ENCODE peak calls at places on chromosomes 4 and X, in five cellular contexts. G is omental fat pad; H is memory B cell; N is fibroblast of gingiva; U is stimulated activated CD4-positive, alpha-beta T cell treated with anti-CD3 and anti-CD28 coated beads, Interleukin-2, amount 100 ng/mL, for 24 hours. P is an unnamed sample.

GRCh38 chr4:56907009-56907408 is 691 bp upstream of the REST start:
- DNase-seq in U (peak), N (no peak), G (no peak), H (no peak), P (no peak)

GRCh38 chr4:158996669-158997074 is 106.2 kb upstream of the RAPGEF2 start:
- DNase-seq in N (peak), U (no peak), H (no peak), G (no peak), P (no peak)

GRCh38 chrX:31186693-31187338 is 115.0 kb upstream of the FTHL17 start:
- DNase-seq in N (peak), G (no peak), H (no peak), U (no peak), P (no peak)

GRCh38 chrX:142054094-142054493 is 150.4 kb downstream of the MAGEC1 start:
- DNase-seq in U (no peak), N (no peak), H (no peak), G (no peak), P (no peak)

GRCh38 chrX:36443007-36443406 is 523.5 kb downstream of the CFAP47 start:
- DNase-seq in N (no peak), U (no peak), G (no peak), H (no peak), P (no peak)

GRCh38 chr4:128322986-128323385 is 35.4 kb upstream of the PGRMC2 start:
- DNase-seq in N (peak), U (no peak), G (no peak), H (no peak), P (no peak)

GRCh38 chrX:12896935-12897334 is 9.5 kb upstream of the TLR8 start:
- DNase-seq in G (no peak), U (no peak), H (no peak), N (no peak), P (no peak)

GRCh38 chr4:15145709-15146108 is 143.4 kb downstream of the CPEB2 start:
- DNase-seq in N (no peak), H (no peak), G (no peak), U (no peak), P (no peak)

GRCh38 chr4:138200236-138200590 is 41.9 kb downstream of the SLC7A11 start:
- DNase-seq in G (no peak), N (no peak), U (no peak), H (no peak), P (no peak)

GRCh38 chr4:181536753-181537434 is 706.3 kb upstream of the TENM3 start:
- DNase-seq in N (no peak), U (no peak), H (no peak), G (no peak), P (no peak)

GRCh38 chr4:37757705-37758104 is 68.8 kb upstream of the PGM2 start:
- DNase-seq in U (no peak), N (no peak), H (no peak), G (no peak), P (no peak)

GRCh38 chr4:1668488-1668840 is 15.6 kb downstream of the FAM53A start:
- DNase-seq in N (no peak), G (no peak), U (no peak), H (no peak), P (no peak)

GRCh38 chr4:3527101-3527913 is 4.9 kb downstream of the LRPAP1 start:
- DNase-seq in G (no peak), N (no peak), H (no peak), U (no peak), P (no peak)

GRCh38 chrX:49930046-49930445 is 7.7 kb downstream of the CLCN5 start:
- DNase-seq in G (no peak), H (no peak), U (no peak), N (peak), P (no peak)

GRCh38 chrX:110992611-110993010 is 103.4 kb upstream of the PAK3 start:
- DNase-seq in H (no peak), G (no peak), N (no peak), U (peak), P (no peak)

GRCh38 chr4:74671074-74671698 is 123.1 kb downstream of the BTC start:
- DNase-seq in U (peak), H (no peak), G (no peak), N (peak), P (no peak)

GRCh38 chr4:40613456-40613855 is 16.2 kb downstream of the RBM47 start:
- DNase-seq in G (no peak), H (no peak), U (no peak), N (no peak), P (no peak)

GRCh38 chrX:69024287-69024686 is 141.0 kb downstream of the PJA1 start:
- DNase-seq in U (no peak), H (no peak), N (no peak), G (no peak), P (no peak)

GRCh38 chr4:2914220-2915126 is 48.7 kb downstream of the NOP14 start:
- DNase-seq in N (no peak), G (no peak), U (no peak), H (no peak), P (no peak)

GRCh38 chr4:91064157-91064853 is 937.1 kb downstream of the CCSER1 start:
- DNase-seq in H (no peak), N (peak), G (no peak), U (no peak), P (no peak)

GRCh38 chr4:4791299-4791798 is 68.1 kb upstream of the MSX1 start:
- DNase-seq in N (no peak), U (no peak), G (no peak), H (no peak), P (no peak)

GRCh38 chrX:44157858-44158257 is 184.7 kb upstream of the NDP start:
- DNase-seq in N (peak), H (no peak), G (no peak), U (no peak), P (no peak)

GRCh38 chr4:42643685-42644084 is 13.2 kb downstream of the ATP8A1 start:
- DNase-seq in U (no peak), G (no peak), H (no peak), N (no peak), P (no peak)

GRCh38 chr4:73221734-73222133 is 36.9 kb downstream of the ANKRD17 start:
- DNase-seq in U (no peak), H (no peak), N (no peak), G (no peak), P (no peak)

GRCh38 chrX:51728202-51728601 is 15.0 kb upstream of the GSPT2 start:
- DNase-seq in H (no peak), U (no peak), G (no peak), N (no peak), P (no peak)

GRCh38 chrX:152901816-152902501 is 4.1 kb downstream of the ZNF185 start:
- DNase-seq in N (no peak), H (no peak), U (no peak), G (no peak), P (no peak)

GRCh38 chr4:54992266-54992665 is 133.1 kb downstream of the KDR start:
- DNase-seq in H (no peak), G (no peak), U (no peak), N (no peak), P (no peak)

GRCh38 chrX:119194631-119195030 is 41.5 kb upstream of the PGRMC1 start:
- DNase-seq in H (no peak), G (no peak), N (peak), U (no peak), P (no peak)

GRCh38 chr4:141435446-141436225 is 200.7 kb upstream of the IL15 start:
- DNase-seq in G (no peak), U (no peak), N (peak), H (no peak), P (no peak)

GRCh38 chrX:140040397-140040796 is 75.1 kb upstream of the CXorf66 start:
- DNase-seq in H (no peak), N (no peak), G (no peak), U (no peak), P (no peak)

GRCh38 chr4:81465668-81466357 is 5.9 kb downstream of the RASGEF1B start:
- DNase-seq in N (no peak), H (no peak), U (no peak), G (no peak), P (no peak)

GRCh38 chr4:27090406-27090805 is 229.8 kb downstream of the STIM2 start:
- DNase-seq in U (no peak), G (no peak), H (no peak), N (no peak), P (no peak)